ENCODE peak calls at places on chromosome 12, in five cellular contexts. T is prostate gland, D is AG04450, S is upper lobe of left lung, K is Peyer's patch. M is an unnamed sample.

GRCh38 chr12:9244894-9245293 is 36.7 kb upstream of the PZP start:
- DNase-seq in T (no peak), D (no peak), K (no peak), S (no peak), M (no peak)

GRCh38 chr12:83700858-83701257 is 1014.2 kb downstream of the TMTC2 start:
- DNase-seq in S (no peak), K (no peak), T (no peak), D (no peak), M (no peak)

GRCh38 chr12:835754-836493 is 83.5 kb downstream of the WNK1 start:
- DNase-seq in D (no peak), S (no peak), K (no peak), T (no peak), M (no peak)

GRCh38 chr12:108367436-108367835 is 28.3 kb upstream of the CMKLR1 start:
- DNase-seq in D (no peak), T (no peak), S (no peak), K (no peak), M (no peak)

GRCh38 chr12:96698965-96699364 is 208.1 kb upstream of the NEDD1 start:
- DNase-seq in K (no peak), S (no peak), D (no peak), T (no peak), M (no peak)

GRCh38 chr12:5453471-5453870 is 21.6 kb downstream of the NTF3 start:
- DNase-seq in T (no peak), D (no peak), K (no peak), S (no peak), M (no peak)

GRCh38 chr12:21945002-21945401 is 3.8 kb upstream of the ABCC9 start:
- DNase-seq in D (no peak), K (no peak), T (no peak), S (no peak), M (no peak)

GRCh38 chr12:69982081-69982480 is 157.1 kb downstream of the MYRFL start:
- DNase-seq in K (no peak), S (no peak), D (no peak), T (no peak), M (no peak)

GRCh38 chr12:40834321-40834720 is 142.1 kb downstream of the CNTN1 start:
- DNase-seq in S (no peak), K (no peak), T (no peak), D (no peak), M (no peak)

GRCh38 chr12:41212625-41213024 is 24.5 kb downstream of the PDZRN4 start:
- DNase-seq in S (no peak), T (no peak), K (no peak), D (no peak), M (no peak)

GRCh38 chr12:50620050-50620974 is 115.5 kb downstream of the DIP2B start:
- DNase-seq in K (no peak), D (no peak), T (no peak), S (no peak), M (no peak)

GRCh38 chr12:24822121-24822899 is 126.6 kb downstream of the BCAT1 start:
- DNase-seq in S (no peak), D (no peak), K (no peak), T (no peak), M (no peak)

GRCh38 chr12:6613776-6614512 is 6.8 kb upstream of the CHD4 start:
- DNase-seq in D (peak; percentile 93), T (peak; percentile 87), S (peak; percentile 90), K (peak; percentile 90), M (peak; percentile 72)

GRCh38 chr12:5581616-5582367 is 149.9 kb downstream of the NTF3 start:
- DNase-seq in S (no peak), D (no peak), T (no peak), K (no peak), M (no peak)

GRCh38 chr12:12397184-12397583 is 40.3 kb downstream of the BORCS5 start:
- DNase-seq in K (no peak), T (no peak), D (no peak), S (no peak), M (no peak)

GRCh38 chr12:131390408-131391100 is 320.3 kb upstream of the SFSWAP start:
- DNase-seq in S (no peak), D (no peak), T (no peak), K (no peak), M (no peak)

GRCh38 chr12:53059434-53060063 is 9.7 kb downstream of the TNS2 start:
- DNase-seq in S (no peak), D (no peak), T (no peak), K (peak; percentile 37), M (no peak)

GRCh38 chr12:53060064-53060720 is 10.3 kb downstream of the TNS2 start:
- DNase-seq in D (no peak), S (no peak), T (no peak), K (no peak), M (no peak)

GRCh38 chr12:53062011-53062961 is 12.4 kb downstream of the TNS2 start:
- DNase-seq in S (no peak), T (no peak), K (peak; percentile 43), D (no peak), M (no peak)

GRCh38 chr12:53061404-53062010 is 11.6 kb downstream of the TNS2 start:
- DNase-seq in T (peak; percentile 86), S (no peak), K (peak; percentile 71), D (no peak), M (no peak)

DNA sequence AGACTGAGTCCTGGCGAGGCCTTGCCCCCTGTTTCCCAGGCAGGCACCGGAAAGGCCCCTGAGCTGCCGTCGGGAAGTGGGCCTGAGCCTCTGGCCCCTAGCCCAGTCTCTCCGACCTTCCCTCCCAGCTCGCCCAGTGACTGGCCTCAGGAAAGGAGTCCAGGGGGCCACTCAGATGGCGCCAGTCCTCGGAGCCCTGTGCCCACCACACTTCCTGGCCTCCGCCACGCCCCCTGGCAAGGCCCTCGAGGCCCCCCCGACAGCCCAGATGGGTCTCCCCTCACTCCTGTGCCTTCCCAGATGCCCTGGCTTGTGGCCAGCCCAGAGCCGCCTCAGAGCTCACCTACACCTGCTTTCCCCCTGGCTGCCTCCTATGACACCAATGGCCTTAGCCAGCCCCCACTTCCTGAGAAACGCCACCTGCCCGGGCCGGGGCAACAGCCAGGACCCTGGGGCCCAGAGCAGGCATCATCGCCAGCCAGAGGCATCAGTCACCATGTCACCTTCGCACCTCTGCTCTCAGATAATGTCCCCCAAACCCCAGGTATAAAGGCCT is 10.9 kb downstream of the TNS2 start:
- DNase-seq in T (no peak), D (no peak), S (peak; percentile 84), K (peak; percentile 49), M (no peak)
- TF ChIP-seq CTCF in T (no peak), D (no peak), S (no peak), K (no peak), M (no peak)

GRCh38 chr12:38157274-38157932 is 159.2 kb upstream of the ALG10B start:
- DNase-seq in S (peak; percentile 72), T (no peak), D (no peak), K (peak; percentile 43), M (no peak)

GRCh38 chr12:38156497-38157245 is 159.9 kb upstream of the ALG10B start:
- DNase-seq in T (no peak), D (no peak), S (peak; percentile 72), K (no peak), M (no peak)

GRCh38 chr12:38154096-38155019 is 162.2 kb upstream of the ALG10B start:
- DNase-seq in T (no peak), D (no peak), S (peak; percentile 63), K (no peak), M (no peak)

GRCh38 chr12:38155020-38155395 is 161.6 kb upstream of the ALG10B start:
- DNase-seq in S (peak; percentile 48), K (no peak), T (no peak), D (no peak), M (no peak)

GRCh38 chr12:38155526-38156496 is 160.8 kb upstream of the ALG10B start:
- DNase-seq in K (no peak), D (no peak), T (no peak), S (peak; percentile 72), M (no peak)
- TF ChIP-seq CTCF in K (no peak), D (no peak), T (no peak), S (no peak), M (no peak)

GRCh38 chr12:3102721-3103410 is 25.7 kb downstream of the TSPAN9 start:
- DNase-seq in T (no peak), D (no peak), S (no peak), K (no peak), M (no peak)

GRCh38 chr12:3105690-3106479 is 28.7 kb downstream of the TSPAN9 start:
- DNase-seq in K (no peak), S (no peak), D (no peak), T (no peak), M (no peak)

GRCh38 chr12:3101309-3102022 is 24.3 kb downstream of the TSPAN9 start:
- DNase-seq in S (no peak), T (no peak), D (no peak), K (no peak), M (no peak)

GRCh38 chr12:3106564-3106963 is 29.4 kb downstream of the TSPAN9 start:
- DNase-seq in K (no peak), D (no peak), T (no peak), S (no peak), M (no peak)

DNA sequence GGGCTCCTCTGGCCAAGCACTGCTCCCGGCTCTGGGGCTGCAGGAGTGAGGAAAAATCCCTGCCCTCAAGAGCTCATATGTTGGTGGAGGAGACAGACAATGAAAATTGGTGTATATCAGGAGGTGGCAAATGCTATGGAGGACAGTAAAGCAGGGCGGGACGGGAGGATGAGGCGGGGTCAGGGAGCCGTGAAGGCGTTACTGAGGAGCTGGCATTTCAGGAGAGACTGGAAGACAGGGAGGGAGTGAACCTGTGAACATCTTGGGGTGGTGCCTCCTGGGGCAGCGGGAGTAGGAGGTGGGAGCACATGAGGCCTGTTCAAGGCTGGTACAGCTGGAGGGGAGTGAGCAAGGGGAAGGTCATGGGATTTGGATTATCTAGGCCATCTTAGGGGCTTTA is 26.6 kb downstream of the TSPAN9 start:
- DNase-seq in S (no peak), D (no peak), T (no peak), K (no peak), M (no peak)
- TF ChIP-seq CTCF in S (no peak), D (no peak), T (no peak), K (no peak), M (no peak)

GRCh38 chr12:93947486-93947885 is 200.9 kb upstream of the PLXNC1 start:
- DNase-seq in S (no peak), D (no peak), T (no peak), K (no peak), M (no peak)

GRCh38 chr12:93950321-93950720 is 198.1 kb upstream of the PLXNC1 start:
- DNase-seq in D (no peak), K (no peak), S (no peak), T (no peak), M (no peak)

GRCh38 chr12:93943766-93944165 is 204.6 kb upstream of the PLXNC1 start:
- DNase-seq in K (no peak), T (peak; percentile 78), D (no peak), S (no peak), M (no peak)

GRCh38 chr12:93944196-93944595 is 204.2 kb upstream of the PLXNC1 start:
- DNase-seq in K (no peak), S (no peak), D (no peak), T (no peak), M (no peak)

DNA sequence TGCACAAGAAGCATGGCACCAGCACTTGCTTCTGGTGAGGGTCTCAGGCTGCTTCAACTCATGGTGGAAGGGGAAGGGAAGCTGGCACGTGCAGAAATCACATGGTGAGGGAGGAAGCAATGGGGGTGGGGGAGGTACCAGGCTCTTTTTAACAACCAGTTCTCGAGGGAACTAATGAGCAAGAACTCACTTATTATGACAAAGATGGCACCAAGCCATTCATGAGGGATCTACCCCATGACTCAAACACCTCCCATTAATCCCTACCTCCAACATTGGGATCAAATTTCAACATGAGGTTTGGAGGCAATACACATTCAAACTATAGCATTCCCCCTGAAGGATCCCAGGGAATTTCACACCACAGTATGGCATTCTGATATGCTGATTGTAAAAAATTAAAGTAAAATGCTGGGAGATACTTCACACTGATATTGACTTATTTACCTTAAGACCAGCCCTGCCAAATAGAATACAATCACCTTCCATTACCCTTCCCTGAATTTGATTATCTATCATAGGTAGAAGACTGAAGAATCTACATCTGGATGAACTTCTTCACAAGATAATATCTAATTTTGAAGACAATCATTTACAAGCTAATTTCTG is 201.7 kb upstream of the PLXNC1 start:
- DNase-seq in S (no peak), D (no peak), K (no peak), T (no peak), M (no peak)
- TF ChIP-seq CTCF in S (no peak), D (no peak), K (no peak), T (no peak), M (no peak)

M was measured in natural killer cell.